ENCODE peak calls at places on chromosome 10, in nine cellular contexts. Y is AG10803, O is left ventricle myocardium inferior, L is lung microvascular endothelial cell, R is T-helper 2 cell, M is NCI-H2171 treated with DMSO at 0.1 percent for 48 hours, E is posterior cingulate gyrus, K is NCI-H2081, P is BE2C. A is an unnamed sample.

GRCh38 chr10:33126742-33127141 is 168.7 kb upstream of the ITGB1 start:
- DNase-seq in Y (no peak), E (no peak), L (no peak), R (no peak), O (no peak), M (no peak), P (no peak), K (no peak), A (no peak)

GRCh38 chr10:91410638-91411367 is 659 bp downstream of the HECTD2 start:
- DNase-seq in P (no peak), R (no peak), L (peak; percentile 68), M (peak; percentile 27), K (no peak), O (no peak), Y (peak; percentile 18), E (no peak), A (no peak)

GRCh38 chr10:12596055-12596576 is 246.8 kb downstream of the CAMK1D start:
- DNase-seq in K (no peak), E (no peak), M (no peak), Y (no peak), R (no peak), L (no peak), P (no peak), O (no peak), A (no peak)

GRCh38 chr10:21238717-21239116 is 286.8 kb downstream of the SKIDA1 start:
- DNase-seq in E (no peak), K (no peak), P (no peak), M (peak; percentile 81), L (no peak), O (no peak), R (no peak), Y (no peak), A (no peak)

GRCh38 chr10:120005408-120006280 is 113.1 kb downstream of the SEC23IP start:
- DNase-seq in K (no peak), P (no peak), L (no peak), Y (no peak), O (no peak), R (no peak), E (no peak), M (peak; percentile 10), A (peak; percentile 42)

GRCh38 chr10:117488004-117488403 is 54.5 kb upstream of the EMX2 start:
- DNase-seq in E (no peak), K (no peak), R (no peak), Y (no peak), M (no peak), O (no peak), P (no peak), L (no peak), A (no peak)

GRCh38 chr10:34477229-34477628 is 337.9 kb downstream of the PARD3 start:
- DNase-seq in Y (no peak), O (no peak), R (no peak), E (no peak), M (no peak), P (no peak), L (no peak), K (no peak), A (no peak)

GRCh38 chr10:34780818-34781380 is 34.2 kb downstream of the PARD3 start:
- DNase-seq in Y (peak; percentile 13), M (peak; percentile 61), K (no peak), E (no peak), P (peak; percentile 59), R (no peak), O (peak; percentile 69), L (no peak), A (no peak)

GRCh38 chr10:132893090-132893489 is 49.3 kb downstream of the CFAP46 start:
- DNase-seq in M (peak; percentile 88), Y (no peak), L (no peak), K (no peak), O (no peak), P (no peak), E (no peak), R (no peak), A (no peak)

GRCh38 chr10:118621304-118621942 is 26.0 kb upstream of the PRLHR start:
- DNase-seq in M (no peak), R (no peak), E (no peak), L (no peak), Y (no peak), K (no peak), O (no peak), P (peak; percentile 71), A (no peak)

GRCh38 chr10:132928261-132928660 is 14.1 kb downstream of the CFAP46 start:
- DNase-seq in E (no peak), M (no peak), P (no peak), R (no peak), L (no peak), Y (no peak), O (no peak), K (no peak), A (no peak)

GRCh38 chr10:108338146-108338545 is 1173.6 kb upstream of the SORCS1 start:
- DNase-seq in K (no peak), M (no peak), L (no peak), Y (no peak), O (no peak), E (no peak), P (no peak), R (no peak), A (no peak)

GRCh38 chr10:69965086-69965485 is 87.6 kb upstream of the MACROH2A2 start:
- DNase-seq in Y (no peak), E (no peak), P (no peak), R (no peak), K (no peak), L (no peak), M (no peak), O (no peak), A (no peak)

GRCh38 chr10:61280303-61280702 is 172.9 kb downstream of the TMEM26 start:
- DNase-seq in M (no peak), O (no peak), R (no peak), E (no peak), P (no peak), L (peak; percentile 28), Y (peak; percentile 57), K (no peak), A (no peak)

GRCh38 chr10:113179270-113179669 is 229.2 kb downstream of the TCF7L2 start:
- DNase-seq in K (no peak), L (no peak), Y (peak; percentile 46), P (no peak), E (no peak), O (peak; percentile 78), M (no peak), R (no peak), A (no peak)

GRCh38 chr10:125575843-125576242 is 107.1 kb downstream of the TEX36 start:
- DNase-seq in L (no peak), P (no peak), M (no peak), E (no peak), Y (no peak), K (no peak), R (no peak), O (no peak), A (no peak)

GRCh38 chr10:84341983-84342382 is 13.6 kb downstream of the CCSER2 start:
- DNase-seq in Y (no peak), R (no peak), L (no peak), M (no peak), O (no peak), K (no peak), E (no peak), P (no peak), A (no peak)

GRCh38 chr10:124106241-124106905 is 13.0 kb upstream of the CHST15 start:
- DNase-seq in O (no peak), M (no peak), P (no peak), L (peak; percentile 91), R (no peak), Y (peak; percentile 63), E (no peak), K (no peak), A (no peak)

A was measured in neuronal stem cell.